ENCODE peak calls at places on chromosomes 2 and 18, in five cellular contexts. M is stimulated activated CD4-positive, alpha-beta T cell treated with anti-CD3 and anti-CD28 coated beads, TNF-alpha, amount 100 ng/mL, for 24 hours; O is endodermal cell; F is dorsolateral prefrontal cortex; S is SK-N-SH. Z is an unnamed sample.
A peak's percentile ranks its signal among the peaks of the same experiment; 100 is the strongest.

GRCh38 chr2:86368181-86368824 is 30.9 kb upstream of the REEP1 start:
- DNase-seq in M (peak; percentile 30), O (peak; percentile 86), F (no peak), S (peak; percentile 81), Z (peak; percentile 8)

GRCh38 chr2:127176371-127177311 is 43.5 kb downstream of the CYP27C1 start:
- DNase-seq in M (no peak), O (peak; percentile 73), F (no peak), S (peak; percentile 53), Z (no peak)

GRCh38 chr2:168564641-168565040 is 108.6 kb downstream of the CERS6 start:
- DNase-seq in M (no peak), O (no peak), F (no peak), S (no peak), Z (no peak)

GRCh38 chr18:3966985-3967856 is 487.9 kb downstream of the DLGAP1 start:
- DNase-seq in M (no peak), O (peak; percentile 67), F (no peak), S (no peak), Z (no peak)

GRCh38 chr2:43005211-43005974 is 213.0 kb upstream of the HAAO start:
- DNase-seq in M (no peak), O (peak; percentile 40), F (peak; percentile 71), S (peak; percentile 34), Z (no peak)

GRCh38 chr2:207676827-207677354 is 34.5 kb upstream of the CCNYL1 start:
- DNase-seq in M (no peak), O (no peak), F (no peak), S (no peak), Z (no peak)

GRCh38 chr2:64213607-64214275 is 69.5 kb upstream of the PELI1 start:
- DNase-seq in M (no peak), O (no peak), F (no peak), S (no peak), Z (no peak)

GRCh38 chr2:205366336-205367060 is 315.8 kb upstream of the NRP2 start:
- DNase-seq in M (no peak), O (no peak), F (no peak), S (no peak), Z (no peak)

GRCh38 chr2:15559379-15559778 is 1.8 kb downstream of the NBAS start:
- DNase-seq in M (no peak), O (no peak), F (no peak), S (no peak), Z (no peak)

GRCh38 chr2:191343796-191344338 is 98.7 kb downstream of the MYO1B start:
- DNase-seq in M (no peak), O (no peak), F (no peak), S (no peak), Z (no peak)

GRCh38 chr2:231613655-231614558 is 21.2 kb downstream of the TEX44 start:
- DNase-seq in M (peak; percentile 90), O (peak; percentile 96), F (peak; percentile 88), S (peak; percentile 93), Z (peak; percentile 70)

GRCh38 chr18:63774511-63774910 is 707 bp upstream of the SERPINB7 start:
- DNase-seq in M (no peak), O (no peak), F (no peak), S (no peak), Z (no peak)

GRCh38 chr18:57439617-57439975 is 4.4 kb downstream of the ONECUT2 start:
- DNase-seq in M (no peak), O (peak; percentile 85), F (no peak), S (no peak), Z (no peak)

GRCh38 chr2:101823347-101823791 is 125.9 kb downstream of the MAP4K4 start:
- DNase-seq in M (peak; percentile 60), O (peak; percentile 88), F (peak; percentile 55), S (no peak), Z (peak; percentile 39)

GRCh38 chr2:237315170-237315880 is 98.6 kb downstream of the COL6A3 start:
- DNase-seq in M (no peak), O (no peak), F (peak; percentile 63), S (peak; percentile 81), Z (no peak)

GRCh38 chr2:239106314-239106908 is 258.5 kb downstream of the TWIST2 start:
- DNase-seq in M (no peak), O (peak; percentile 83), F (peak; percentile 89), S (peak; percentile 92), Z (no peak)

GRCh38 chr18:7566587-7567486 is at the start of gene PTPRM:
- DNase-seq in M (peak; percentile 49), O (peak; percentile 89), F (peak; percentile 70), S (peak; percentile 92), Z (peak; percentile 32)

GRCh38 chr2:144942516-144943256 is 422.8 kb upstream of the ZEB2 start:
- DNase-seq in M (no peak), O (no peak), F (no peak), S (no peak), Z (no peak)

GRCh38 chr2:165015052-165015642 is 59.8 kb upstream of the SLC38A11 start:
- DNase-seq in M (peak; percentile 43), O (peak; percentile 91), F (peak; percentile 65), S (peak; percentile 70), Z (peak; percentile 6)

GRCh38 chr2:240402566-240403295 is 32.7 kb upstream of the GPC1 start:
- DNase-seq in M (peak; percentile 30), O (peak; percentile 37), F (peak; percentile 26), S (no peak), Z (no peak)

GRCh38 chr2:169637620-169638019 is 53.5 kb downstream of the PPIG start:
- DNase-seq in M (no peak), O (no peak), F (no peak), S (no peak), Z (no peak)

GRCh38 chr2:224041554-224041953 is 2.5 kb upstream of the SERPINE2 start:
- DNase-seq in M (no peak), O (no peak), F (peak; percentile 38), S (no peak), Z (no peak)

GRCh38 chr2:9556121-9556869 is 665 bp upstream of the ADAM17 start:
- DNase-seq in M (no peak), O (no peak), F (no peak), S (no peak), Z (no peak)

GRCh38 chr2:216877085-216877484 is 17.2 kb upstream of the TNP1 start:
- DNase-seq in M (no peak), O (no peak), F (no peak), S (no peak), Z (no peak)

GRCh38 chr18:59265246-59266018 is 7.8 kb downstream of the RAX start:
- DNase-seq in M (peak; percentile 51), O (peak; percentile 94), F (no peak), S (peak; percentile 66), Z (no peak)

GRCh38 chr2:240123821-240124650 is 12.1 kb downstream of the COPS9 start:
- DNase-seq in M (no peak), O (peak; percentile 41), F (no peak), S (peak; percentile 9), Z (no peak)

GRCh38 chr2:149920389-149920788 is 332.8 kb upstream of the MMADHC start:
- DNase-seq in M (no peak), O (no peak), F (no peak), S (no peak), Z (no peak)

GRCh38 chr2:237297421-237298155 is 116.4 kb downstream of the COL6A3 start:
- DNase-seq in M (no peak), O (no peak), F (no peak), S (no peak), Z (no peak)

GRCh38 chr2:176446718-176447414 is 177.6 kb downstream of the MTX2 start:
- DNase-seq in M (no peak), O (no peak), F (no peak), S (no peak), Z (no peak)

GRCh38 chr2:224723606-224724217 is 7.5 kb upstream of the CCDC195 start:
- DNase-seq in M (no peak), O (no peak), F (no peak), S (no peak), Z (no peak)

GRCh38 chr2:239246723-239247122 is 154.1 kb downstream of the HDAC4 start:
- DNase-seq in M (no peak), O (no peak), F (peak; percentile 29), S (no peak), Z (no peak)

GRCh38 chr2:137229834-137230233 is 464.5 kb downstream of the THSD7B start:
- DNase-seq in M (no peak), O (no peak), F (no peak), S (no peak), Z (no peak)

GRCh38 chr2:74513605-74514367 is 464 bp upstream of the TLX2 start:
- DNase-seq in M (no peak), O (peak; percentile 71), F (no peak), S (no peak), Z (no peak)

GRCh38 chr2:108271691-108272253 is 16.9 kb upstream of the SULT1C2 start:
- DNase-seq in M (no peak), O (no peak), F (no peak), S (no peak), Z (no peak)